ENCODE peak calls at places on chromosomes 5 and 9, in seven cellular contexts. One of them, this sample, is unnamed.

GRCh38 chr5:177988989-177989625 is 6.9 kb downstream of the PROP1 start:
- DNase-seq in stomach: no peak
- DNase-seq in sigmoid colon: no peak
- DNase-seq in psoas muscle: no peak
- DNase-seq in dorsolateral prefrontal cortex: no peak
- DNase-seq in cardiac muscle cell: no peak
- DNase-seq in CD8-positive, alpha-beta T cell: no peak
- DNase-seq in this sample: no peak

GRCh38 chr5:141747152-141747640 is 65.2 kb upstream of the ARAP3 start:
- DNase-seq in CD8-positive, alpha-beta T cell: no peak
- DNase-seq in stomach: peak; percentile 78
- DNase-seq in psoas muscle: peak; percentile 64
- DNase-seq in sigmoid colon: peak; percentile 87
- DNase-seq in dorsolateral prefrontal cortex: peak; percentile 95
- DNase-seq in cardiac muscle cell: peak; percentile 42
- DNase-seq in this sample: peak; percentile 64

GRCh38 chr5:113514263-113514590 is 733 bp downstream of the YTHDC2 start:
- DNase-seq in dorsolateral prefrontal cortex: no peak
- DNase-seq in stomach: no peak
- DNase-seq in cardiac muscle cell: peak; percentile 44
- DNase-seq in sigmoid colon: no peak
- DNase-seq in CD8-positive, alpha-beta T cell: no peak
- DNase-seq in psoas muscle: no peak
- DNase-seq in this sample: no peak

GRCh38 chr9:99411068-99411467 is 189.0 kb downstream of the SEC61B start:
- DNase-seq in cardiac muscle cell: peak; percentile 21
- DNase-seq in psoas muscle: no peak
- DNase-seq in dorsolateral prefrontal cortex: no peak
- DNase-seq in sigmoid colon: no peak
- DNase-seq in CD8-positive, alpha-beta T cell: no peak
- DNase-seq in stomach: no peak
- DNase-seq in this sample: no peak

GRCh38 chr9:20289416-20289815 is 332.9 kb downstream of the MLLT3 start:
- DNase-seq in psoas muscle: no peak
- DNase-seq in CD8-positive, alpha-beta T cell: no peak
- DNase-seq in dorsolateral prefrontal cortex: no peak
- DNase-seq in stomach: no peak
- DNase-seq in sigmoid colon: no peak
- DNase-seq in cardiac muscle cell: no peak
- DNase-seq in this sample: no peak

GRCh38 chr5:151086905-151087360 is 6.1 kb upstream of the TNIP1 start:
- DNase-seq in psoas muscle: no peak
- DNase-seq in CD8-positive, alpha-beta T cell: peak; percentile 58
- DNase-seq in stomach: peak; percentile 62
- DNase-seq in dorsolateral prefrontal cortex: no peak
- DNase-seq in sigmoid colon: no peak
- DNase-seq in cardiac muscle cell: no peak
- DNase-seq in this sample: no peak

GRCh38 chr5:79346420-79346824 is 110.5 kb downstream of the JMY start:
- DNase-seq in dorsolateral prefrontal cortex: no peak
- DNase-seq in sigmoid colon: no peak
- DNase-seq in psoas muscle: no peak
- DNase-seq in stomach: no peak
- DNase-seq in CD8-positive, alpha-beta T cell: no peak
- DNase-seq in cardiac muscle cell: no peak
- DNase-seq in this sample: no peak

GRCh38 chr5:19739691-19740090 is 248.3 kb downstream of the CDH18 start:
- DNase-seq in dorsolateral prefrontal cortex: no peak
- DNase-seq in CD8-positive, alpha-beta T cell: no peak
- DNase-seq in stomach: no peak
- DNase-seq in psoas muscle: no peak
- DNase-seq in sigmoid colon: no peak
- DNase-seq in cardiac muscle cell: no peak
- DNase-seq in this sample: no peak

GRCh38 chr9:110321055-110321454 is 16.6 kb downstream of the TXNDC8 start:
- DNase-seq in cardiac muscle cell: no peak
- DNase-seq in sigmoid colon: no peak
- DNase-seq in psoas muscle: no peak
- DNase-seq in stomach: no peak
- DNase-seq in CD8-positive, alpha-beta T cell: no peak
- DNase-seq in dorsolateral prefrontal cortex: no peak
- DNase-seq in this sample: no peak

GRCh38 chr5:131406076-131406475 is 142.2 kb downstream of the CDC42SE2 start:
- DNase-seq in CD8-positive, alpha-beta T cell: no peak
- DNase-seq in cardiac muscle cell: peak; percentile 24
- DNase-seq in dorsolateral prefrontal cortex: no peak
- DNase-seq in psoas muscle: no peak
- DNase-seq in sigmoid colon: no peak
- DNase-seq in stomach: no peak
- DNase-seq in this sample: no peak

GRCh38 chr5:73638344-73639095 is 12.5 kb downstream of the ARHGEF28 start:
- DNase-seq in dorsolateral prefrontal cortex: no peak
- DNase-seq in sigmoid colon: no peak
- DNase-seq in stomach: no peak
- DNase-seq in cardiac muscle cell: no peak
- DNase-seq in psoas muscle: no peak
- DNase-seq in CD8-positive, alpha-beta T cell: no peak
- DNase-seq in this sample: no peak

GRCh38 chr9:5435912-5436311 is 1.8 kb downstream of the PLGRKT start:
- DNase-seq in sigmoid colon: no peak
- DNase-seq in psoas muscle: no peak
- DNase-seq in stomach: no peak
- DNase-seq in CD8-positive, alpha-beta T cell: no peak
- DNase-seq in dorsolateral prefrontal cortex: no peak
- DNase-seq in cardiac muscle cell: no peak
- DNase-seq in this sample: no peak

GRCh38 chr5:73153513-73153912 is 19.5 kb upstream of the TMEM174 start:
- DNase-seq in stomach: no peak
- DNase-seq in psoas muscle: no peak
- DNase-seq in dorsolateral prefrontal cortex: no peak
- DNase-seq in CD8-positive, alpha-beta T cell: no peak
- DNase-seq in sigmoid colon: no peak
- DNase-seq in cardiac muscle cell: no peak
- DNase-seq in this sample: no peak

GRCh38 chr9:37430841-37431597 is 8.5 kb downstream of the GRHPR start:
- DNase-seq in stomach: no peak
- DNase-seq in CD8-positive, alpha-beta T cell: no peak
- DNase-seq in dorsolateral prefrontal cortex: peak; percentile 88
- DNase-seq in sigmoid colon: peak; percentile 66
- DNase-seq in psoas muscle: no peak
- DNase-seq in cardiac muscle cell: no peak
- DNase-seq in this sample: no peak

GRCh38 chr9:93133641-93134017 is 422 bp downstream of the NINJ1 start:
- DNase-seq in sigmoid colon: peak; percentile 95
- DNase-seq in stomach: peak; percentile 83
- DNase-seq in cardiac muscle cell: peak; percentile 75
- DNase-seq in CD8-positive, alpha-beta T cell: peak; percentile 68
- DNase-seq in dorsolateral prefrontal cortex: no peak
- DNase-seq in psoas muscle: peak; percentile 82
- DNase-seq in this sample: peak; percentile 93

GRCh38 chr5:171924493-171925122 is 81.8 kb downstream of the FBXW11 start:
- DNase-seq in stomach: no peak
- DNase-seq in cardiac muscle cell: no peak
- DNase-seq in sigmoid colon: no peak
- DNase-seq in CD8-positive, alpha-beta T cell: no peak
- DNase-seq in psoas muscle: no peak
- DNase-seq in dorsolateral prefrontal cortex: no peak
- DNase-seq in this sample: no peak

GRCh38 chr5:156351423-156351822 is 24.5 kb downstream of the SGCD start:
- DNase-seq in dorsolateral prefrontal cortex: no peak
- DNase-seq in stomach: no peak
- DNase-seq in CD8-positive, alpha-beta T cell: no peak
- DNase-seq in sigmoid colon: no peak
- DNase-seq in psoas muscle: no peak
- DNase-seq in cardiac muscle cell: no peak
- DNase-seq in this sample: no peak

GRCh38 chr9:111349766-111350165 is 19.7 kb upstream of the OR2K2 start:
- DNase-seq in dorsolateral prefrontal cortex: no peak
- DNase-seq in CD8-positive, alpha-beta T cell: no peak
- DNase-seq in sigmoid colon: no peak
- DNase-seq in stomach: no peak
- DNase-seq in cardiac muscle cell: no peak
- DNase-seq in psoas muscle: no peak
- DNase-seq in this sample: no peak

GRCh38 chr5:160787247-160787646 is 64.8 kb downstream of the ATP10B start:
- DNase-seq in cardiac muscle cell: peak; percentile 31
- DNase-seq in CD8-positive, alpha-beta T cell: no peak
- DNase-seq in stomach: peak; percentile 48
- DNase-seq in sigmoid colon: no peak
- DNase-seq in dorsolateral prefrontal cortex: no peak
- DNase-seq in psoas muscle: no peak
- DNase-seq in this sample: no peak

GRCh38 chr5:60675286-60675685 is 24.7 kb downstream of the DEPDC1B start:
- DNase-seq in stomach: no peak
- DNase-seq in cardiac muscle cell: no peak
- DNase-seq in sigmoid colon: no peak
- DNase-seq in dorsolateral prefrontal cortex: no peak
- DNase-seq in psoas muscle: no peak
- DNase-seq in CD8-positive, alpha-beta T cell: no peak
- DNase-seq in this sample: no peak

GRCh38 chr5:28374492-28374934 is 1336.1 kb upstream of the CDH9 start:
- DNase-seq in CD8-positive, alpha-beta T cell: no peak
- DNase-seq in cardiac muscle cell: peak; percentile 79
- DNase-seq in psoas muscle: no peak
- DNase-seq in sigmoid colon: no peak
- DNase-seq in stomach: no peak
- DNase-seq in dorsolateral prefrontal cortex: no peak
- DNase-seq in this sample: no peak

GRCh38 chr9:116662633-116663032 is 24.5 kb upstream of the TRIM32 start:
- DNase-seq in stomach: no peak
- DNase-seq in psoas muscle: no peak
- DNase-seq in cardiac muscle cell: no peak
- DNase-seq in sigmoid colon: no peak
- DNase-seq in dorsolateral prefrontal cortex: no peak
- DNase-seq in CD8-positive, alpha-beta T cell: no peak
- DNase-seq in this sample: no peak

GRCh38 chr9:79572032-79572890 is 496 bp downstream of the TLE4 start:
- DNase-seq in psoas muscle: peak; percentile 61
- DNase-seq in dorsolateral prefrontal cortex: no peak
- DNase-seq in CD8-positive, alpha-beta T cell: no peak
- DNase-seq in stomach: peak; percentile 59
- DNase-seq in cardiac muscle cell: peak; percentile 86
- DNase-seq in sigmoid colon: peak; percentile 68
- DNase-seq in this sample: peak; percentile 47

GRCh38 chr5:35617435-35618296 is at the start of gene SPEF2:
- DNase-seq in stomach: peak; percentile 82
- DNase-seq in psoas muscle: peak; percentile 77
- DNase-seq in dorsolateral prefrontal cortex: peak; percentile 75
- DNase-seq in cardiac muscle cell: peak; percentile 92
- DNase-seq in sigmoid colon: peak; percentile 87
- DNase-seq in CD8-positive, alpha-beta T cell: peak; percentile 77
- DNase-seq in this sample: peak; percentile 89
- TF ChIP-seq CTCF in stomach: peak; percentile 50
- TF ChIP-seq CTCF in psoas muscle: peak; percentile 63
- TF ChIP-seq CTCF in dorsolateral prefrontal cortex: peak; percentile 83
- TF ChIP-seq CTCF in cardiac muscle cell: peak; percentile 84
- TF ChIP-seq CTCF in sigmoid colon: peak; percentile 39
- TF ChIP-seq CTCF in CD8-positive, alpha-beta T cell: peak; percentile 78
- TF ChIP-seq CTCF in this sample: peak; percentile 83

GRCh38 chr5:380701-381309 is 59.3 kb downstream of the AHRR start:
- DNase-seq in cardiac muscle cell: no peak
- DNase-seq in dorsolateral prefrontal cortex: no peak
- DNase-seq in psoas muscle: no peak
- DNase-seq in CD8-positive, alpha-beta T cell: no peak
- DNase-seq in stomach: no peak
- DNase-seq in sigmoid colon: peak; percentile 15
- DNase-seq in this sample: peak; percentile 11
- H3K4me3 ChIP-seq in cardiac muscle cell: no peak overlapping the region
- H3K4me3 ChIP-seq in dorsolateral prefrontal cortex: no peak overlapping the region
- H3K4me3 ChIP-seq in psoas muscle: no peak overlapping the region
- H3K4me3 ChIP-seq in CD8-positive, alpha-beta T cell: no peak overlapping the region
- H3K4me3 ChIP-seq in stomach: no peak overlapping the region
- H3K4me3 ChIP-seq in sigmoid colon: no peak overlapping the region
- H3K4me3 ChIP-seq in this sample: no peak overlapping the region

DNA sequence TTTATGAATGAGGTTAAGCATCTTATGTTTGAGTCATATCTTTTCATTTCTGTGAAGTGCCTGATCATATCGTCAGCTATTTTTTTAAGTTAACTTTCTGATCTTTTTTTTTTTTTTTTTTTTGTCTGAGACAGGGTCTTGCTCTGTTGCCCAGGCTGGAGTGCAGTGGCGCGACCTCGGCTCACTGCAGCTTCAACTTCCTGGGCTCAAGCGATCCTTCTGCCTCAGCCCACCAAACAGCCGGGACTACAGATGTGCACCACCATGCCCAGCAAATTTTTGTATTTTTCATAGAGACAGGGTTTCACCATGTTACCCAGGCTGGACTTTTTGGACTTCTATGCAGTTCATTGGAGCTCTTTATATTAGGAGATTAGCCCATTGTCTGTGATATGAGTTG is 140.7 kb downstream of the PRKACG start:
- DNase-seq in sigmoid colon: no peak
- DNase-seq in dorsolateral prefrontal cortex: no peak
- DNase-seq in psoas muscle: no peak
- DNase-seq in stomach: no peak
- DNase-seq in cardiac muscle cell: no peak
- DNase-seq in CD8-positive, alpha-beta T cell: no peak
- DNase-seq in this sample: no peak
- H3K27me3 ChIP-seq in sigmoid colon: no peaks in the 10 kb centered on the region
- H3K27me3 ChIP-seq in dorsolateral prefrontal cortex: no peaks in the 10 kb centered on the region
- H3K27me3 ChIP-seq in psoas muscle: no peaks in the 10 kb centered on the region
- H3K27me3 ChIP-seq in stomach: no peaks in the 10 kb centered on the region
- H3K27me3 ChIP-seq in cardiac muscle cell: no peaks in the 10 kb centered on the region
- H3K27me3 ChIP-seq in CD8-positive, alpha-beta T cell: no peaks in the 10 kb centered on the region
- H3K27me3 ChIP-seq in this sample: no peaks in the 10 kb centered on the region

GRCh38 chr9:22215492-22215891 is 206.4 kb upstream of the CDKN2B start:
- DNase-seq in cardiac muscle cell: no peak
- DNase-seq in stomach: no peak
- DNase-seq in CD8-positive, alpha-beta T cell: no peak
- DNase-seq in sigmoid colon: no peak
- DNase-seq in psoas muscle: no peak
- DNase-seq in dorsolateral prefrontal cortex: no peak
- DNase-seq in this sample: no peak

GRCh38 chr9:22214021-22214420 is 204.9 kb upstream of the CDKN2B start:
- DNase-seq in psoas muscle: no peak
- DNase-seq in stomach: no peak
- DNase-seq in dorsolateral prefrontal cortex: no peak
- DNase-seq in sigmoid colon: no peak
- DNase-seq in cardiac muscle cell: no peak
- DNase-seq in CD8-positive, alpha-beta T cell: no peak
- DNase-seq in this sample: no peak

GRCh38 chr9:22217254-22217653 is 208.1 kb upstream of the CDKN2B start:
- DNase-seq in dorsolateral prefrontal cortex: no peak
- DNase-seq in cardiac muscle cell: no peak
- DNase-seq in sigmoid colon: no peak
- DNase-seq in psoas muscle: no peak
- DNase-seq in CD8-positive, alpha-beta T cell: no peak
- DNase-seq in stomach: no peak
- DNase-seq in this sample: no peak

GRCh38 chr9:22214497-22215031 is 205.5 kb upstream of the CDKN2B start:
- DNase-seq in sigmoid colon: no peak
- DNase-seq in CD8-positive, alpha-beta T cell: no peak
- DNase-seq in dorsolateral prefrontal cortex: no peak
- DNase-seq in cardiac muscle cell: no peak
- DNase-seq in stomach: no peak
- DNase-seq in psoas muscle: no peak
- DNase-seq in this sample: no peak

GRCh38 chr9:22216730-22217160 is 207.6 kb upstream of the CDKN2B start:
- DNase-seq in sigmoid colon: no peak
- DNase-seq in cardiac muscle cell: no peak
- DNase-seq in CD8-positive, alpha-beta T cell: no peak
- DNase-seq in dorsolateral prefrontal cortex: no peak
- DNase-seq in stomach: no peak
- DNase-seq in psoas muscle: no peak
- DNase-seq in this sample: no peak
- TF ChIP-seq CTCF in sigmoid colon: no peak
- TF ChIP-seq CTCF in cardiac muscle cell: no peak
- TF ChIP-seq CTCF in CD8-positive, alpha-beta T cell: no peak
- TF ChIP-seq CTCF in dorsolateral prefrontal cortex: no peak
- TF ChIP-seq CTCF in stomach: no peak
- TF ChIP-seq CTCF in psoas muscle: no peak
- TF ChIP-seq CTCF in this sample: no peak

GRCh38 chr9:137454506-137455360 is 4.4 kb downstream of the NSMF start:
- DNase-seq in CD8-positive, alpha-beta T cell: peak; percentile 7
- DNase-seq in cardiac muscle cell: peak; percentile 42
- DNase-seq in dorsolateral prefrontal cortex: peak; percentile 39
- DNase-seq in stomach: peak; percentile 71
- DNase-seq in sigmoid colon: peak; percentile 81
- DNase-seq in psoas muscle: peak; percentile 26
- DNase-seq in this sample: peak; percentile 54
- H3K4me3 ChIP-seq in CD8-positive, alpha-beta T cell: no peak overlapping the region
- H3K4me3 ChIP-seq in cardiac muscle cell: no peak overlapping the region
- H3K4me3 ChIP-seq in dorsolateral prefrontal cortex: peak overlapping the region; percentile 14
- H3K4me3 ChIP-seq in stomach: peak overlapping the region; percentile 50
- H3K4me3 ChIP-seq in sigmoid colon: peak overlapping the region; percentile 35
- H3K4me3 ChIP-seq in psoas muscle: peak overlapping the region; percentile 55
- H3K4me3 ChIP-seq in this sample: no peak overlapping the region

This sample was measured in adrenal gland.